ENCODE peak calls at places on chromosomes 16 and 17, in six cellular contexts. J, Q, D, Y, K and T are unnamed samples.

GRCh38 chr17:80259642-80260535 is 763 bp upstream of the RNF213 start:
- DNase-seq in K (peak), Y (peak), J (peak), Q (peak), D (peak), T (no peak)

GRCh38 chr17:78828470-78829185 is 12.0 kb downstream of the USP36 start:
- DNase-seq in Q (no peak), K (no peak), D (no peak), Y (peak), J (no peak), T (no peak)

GRCh38 chr16:10485698-10486382 is 94.6 kb downstream of the EMP2 start:
- DNase-seq in Y (no peak), J (no peak), Q (peak), K (no peak), D (no peak), T (no peak)

GRCh38 chr16:16019488-16019887 is 70.1 kb downstream of the ABCC1 start:
- DNase-seq in Q (no peak), K (no peak), D (no peak), J (no peak), Y (peak), T (no peak)

GRCh38 chr17:48630925-48631692 is 5.0 kb upstream of the HOXB9 start:
- DNase-seq in Q (no peak), Y (no peak), J (no peak), D (no peak), K (no peak), T (no peak)

GRCh38 chr16:21100447-21100846 is 50.2 kb downstream of the DNAH3 start:
- DNase-seq in Y (peak), K (no peak), Q (no peak), D (no peak), J (no peak), T (no peak)

GRCh38 chr17:8672326-8672725 is 41.8 kb upstream of the MYH10 start:
- DNase-seq in Q (no peak), J (no peak), K (no peak), D (no peak), Y (no peak), T (no peak)

GRCh38 chr16:16007743-16008111 is 58.3 kb downstream of the ABCC1 start:
- DNase-seq in K (peak), Y (no peak), J (no peak), Q (peak), D (no peak), T (no peak)

GRCh38 chr17:69625449-69625848 is 211.0 kb downstream of the MAP2K6 start:
- DNase-seq in J (no peak), K (no peak), D (no peak), Y (no peak), Q (no peak), T (no peak)

GRCh38 chr16:87765473-87765775 is 362 bp downstream of the KLHDC4 start:
- DNase-seq in J (peak), Q (peak), K (no peak), D (peak), Y (no peak), T (no peak)

GRCh38 chr17:61174310-61174709 is 225.3 kb upstream of the TBX2 start:
- DNase-seq in D (no peak), J (no peak), K (no peak), Y (no peak), Q (no peak), T (no peak)